ENCODE peak calls at places on chromosomes 3 and 15, in five cellular contexts. One of them, this sample, is unnamed.

GRCh38 chr15:71476823-71477222 is 333.5 kb upstream of the NR2E3 start:
- DNase-seq in NCI-H345: no peak
- DNase-seq in CD8-positive, alpha-beta memory T cell: no peak
- DNase-seq in activated CD4-positive, alpha-beta T cell treated with anti-CD3 and anti-CD28 coated beads, Interleukin-2, amount 50 U/mL, for 1 hour: no peak
- DNase-seq in stimulated activated naive CD4-positive, alpha-beta T cell: no peak
- DNase-seq in this sample: no peak

GRCh38 chr15:48153526-48153925 is 24.6 kb downstream of the MYEF2 start:
- DNase-seq in activated CD4-positive, alpha-beta T cell treated with anti-CD3 and anti-CD28 coated beads, Interleukin-2, amount 50 U/mL, for 1 hour: no peak
- DNase-seq in stimulated activated naive CD4-positive, alpha-beta T cell: no peak
- DNase-seq in NCI-H345: no peak
- DNase-seq in CD8-positive, alpha-beta memory T cell: no peak
- DNase-seq in this sample: no peak

GRCh38 chr3:128867200-128868125 is 12.0 kb upstream of the ACAD9 start:
- DNase-seq in NCI-H345: no peak
- DNase-seq in activated CD4-positive, alpha-beta T cell treated with anti-CD3 and anti-CD28 coated beads, Interleukin-2, amount 50 U/mL, for 1 hour: no peak
- DNase-seq in CD8-positive, alpha-beta memory T cell: no peak
- DNase-seq in stimulated activated naive CD4-positive, alpha-beta T cell: no peak
- DNase-seq in this sample: no peak

GRCh38 chr15:29102911-29103824 is 166.5 kb downstream of the NSMCE3 start:
- DNase-seq in activated CD4-positive, alpha-beta T cell treated with anti-CD3 and anti-CD28 coated beads, Interleukin-2, amount 50 U/mL, for 1 hour: no peak
- DNase-seq in stimulated activated naive CD4-positive, alpha-beta T cell: no peak
- DNase-seq in CD8-positive, alpha-beta memory T cell: peak; percentile 18
- DNase-seq in NCI-H345: no peak
- DNase-seq in this sample: no peak

GRCh38 chr3:33299395-33300081 is 22.3 kb downstream of the FBXL2 start:
- DNase-seq in stimulated activated naive CD4-positive, alpha-beta T cell: no peak
- DNase-seq in activated CD4-positive, alpha-beta T cell treated with anti-CD3 and anti-CD28 coated beads, Interleukin-2, amount 50 U/mL, for 1 hour: no peak
- DNase-seq in NCI-H345: no peak
- DNase-seq in CD8-positive, alpha-beta memory T cell: no peak
- DNase-seq in this sample: no peak

GRCh38 chr3:31981206-31982181 is at the start of the genes OSBPL10 and ZNF860:
- DNase-seq in NCI-H345: peak; percentile 53
- DNase-seq in CD8-positive, alpha-beta memory T cell: no peak
- DNase-seq in stimulated activated naive CD4-positive, alpha-beta T cell: no peak
- DNase-seq in activated CD4-positive, alpha-beta T cell treated with anti-CD3 and anti-CD28 coated beads, Interleukin-2, amount 50 U/mL, for 1 hour: no peak
- DNase-seq in this sample: peak; percentile 73

GRCh38 chr3:30689202-30689641 is 82.8 kb downstream of the TGFBR2 start:
- DNase-seq in activated CD4-positive, alpha-beta T cell treated with anti-CD3 and anti-CD28 coated beads, Interleukin-2, amount 50 U/mL, for 1 hour: no peak
- DNase-seq in CD8-positive, alpha-beta memory T cell: no peak
- DNase-seq in NCI-H345: no peak
- DNase-seq in stimulated activated naive CD4-positive, alpha-beta T cell: no peak
- DNase-seq in this sample: no peak

GRCh38 chr3:161560006-161560637 is 63.5 kb downstream of the OTOL1 start:
- DNase-seq in CD8-positive, alpha-beta memory T cell: no peak
- DNase-seq in stimulated activated naive CD4-positive, alpha-beta T cell: no peak
- DNase-seq in activated CD4-positive, alpha-beta T cell treated with anti-CD3 and anti-CD28 coated beads, Interleukin-2, amount 50 U/mL, for 1 hour: no peak
- DNase-seq in NCI-H345: peak; percentile 47
- DNase-seq in this sample: no peak

GRCh38 chr3:168141405-168141993 is 45.8 kb upstream of the GOLIM4 start:
- DNase-seq in CD8-positive, alpha-beta memory T cell: no peak
- DNase-seq in NCI-H345: no peak
- DNase-seq in stimulated activated naive CD4-positive, alpha-beta T cell: no peak
- DNase-seq in activated CD4-positive, alpha-beta T cell treated with anti-CD3 and anti-CD28 coated beads, Interleukin-2, amount 50 U/mL, for 1 hour: no peak
- DNase-seq in this sample: peak; percentile 26

GRCh38 chr3:71305246-71306206 is 278.0 kb downstream of the FOXP1 start:
- DNase-seq in activated CD4-positive, alpha-beta T cell treated with anti-CD3 and anti-CD28 coated beads, Interleukin-2, amount 50 U/mL, for 1 hour: peak; percentile 19
- DNase-seq in stimulated activated naive CD4-positive, alpha-beta T cell: peak; percentile 3
- DNase-seq in CD8-positive, alpha-beta memory T cell: no peak
- DNase-seq in NCI-H345: no peak
- DNase-seq in this sample: peak; percentile 23

GRCh38 chr15:43896543-43896942 is 69.7 kb downstream of the WDR76 start:
- DNase-seq in NCI-H345: no peak
- DNase-seq in stimulated activated naive CD4-positive, alpha-beta T cell: no peak
- DNase-seq in activated CD4-positive, alpha-beta T cell treated with anti-CD3 and anti-CD28 coated beads, Interleukin-2, amount 50 U/mL, for 1 hour: no peak
- DNase-seq in CD8-positive, alpha-beta memory T cell: no peak
- DNase-seq in this sample: no peak

GRCh38 chr3:33716227-33716626 is 1.8 kb downstream of the CLASP2 start:
- DNase-seq in NCI-H345: no peak
- DNase-seq in activated CD4-positive, alpha-beta T cell treated with anti-CD3 and anti-CD28 coated beads, Interleukin-2, amount 50 U/mL, for 1 hour: no peak
- DNase-seq in CD8-positive, alpha-beta memory T cell: no peak
- DNase-seq in stimulated activated naive CD4-positive, alpha-beta T cell: no peak
- DNase-seq in this sample: no peak

GRCh38 chr15:41772720-41773331 is 1.5 kb upstream of the MAPKBP1 start:
- DNase-seq in CD8-positive, alpha-beta memory T cell: peak; percentile 63
- DNase-seq in NCI-H345: peak; percentile 66
- DNase-seq in activated CD4-positive, alpha-beta T cell treated with anti-CD3 and anti-CD28 coated beads, Interleukin-2, amount 50 U/mL, for 1 hour: peak; percentile 53
- DNase-seq in stimulated activated naive CD4-positive, alpha-beta T cell: peak; percentile 49
- DNase-seq in this sample: peak; percentile 64

GRCh38 chr3:32293908-32294307 is 55.4 kb downstream of the CMTM8 start:
- DNase-seq in stimulated activated naive CD4-positive, alpha-beta T cell: no peak
- DNase-seq in CD8-positive, alpha-beta memory T cell: no peak
- DNase-seq in NCI-H345: no peak
- DNase-seq in activated CD4-positive, alpha-beta T cell treated with anti-CD3 and anti-CD28 coated beads, Interleukin-2, amount 50 U/mL, for 1 hour: no peak
- DNase-seq in this sample: no peak

GRCh38 chr3:16060358-16060852 is 114.1 kb upstream of the GALNT15 start:
- DNase-seq in CD8-positive, alpha-beta memory T cell: no peak
- DNase-seq in stimulated activated naive CD4-positive, alpha-beta T cell: no peak
- DNase-seq in activated CD4-positive, alpha-beta T cell treated with anti-CD3 and anti-CD28 coated beads, Interleukin-2, amount 50 U/mL, for 1 hour: no peak
- DNase-seq in NCI-H345: no peak
- DNase-seq in this sample: no peak

GRCh38 chr3:129522953-129523352 is 5.5 kb upstream of the RHO start:
- DNase-seq in activated CD4-positive, alpha-beta T cell treated with anti-CD3 and anti-CD28 coated beads, Interleukin-2, amount 50 U/mL, for 1 hour: no peak
- DNase-seq in CD8-positive, alpha-beta memory T cell: no peak
- DNase-seq in stimulated activated naive CD4-positive, alpha-beta T cell: no peak
- DNase-seq in NCI-H345: no peak
- DNase-seq in this sample: no peak

GRCh38 chr3:144058713-144059112 is 87.1 kb downstream of the DIPK2A start:
- DNase-seq in NCI-H345: no peak
- DNase-seq in stimulated activated naive CD4-positive, alpha-beta T cell: no peak
- DNase-seq in activated CD4-positive, alpha-beta T cell treated with anti-CD3 and anti-CD28 coated beads, Interleukin-2, amount 50 U/mL, for 1 hour: no peak
- DNase-seq in CD8-positive, alpha-beta memory T cell: no peak
- DNase-seq in this sample: no peak

GRCh38 chr3:103169289-103169688 is 734.5 kb downstream of the ZPLD1 start:
- DNase-seq in activated CD4-positive, alpha-beta T cell treated with anti-CD3 and anti-CD28 coated beads, Interleukin-2, amount 50 U/mL, for 1 hour: no peak
- DNase-seq in stimulated activated naive CD4-positive, alpha-beta T cell: no peak
- DNase-seq in NCI-H345: no peak
- DNase-seq in CD8-positive, alpha-beta memory T cell: no peak
- DNase-seq in this sample: no peak

GRCh38 chr15:40549894-40550293 is 14.9 kb downstream of the CCDC32 start:
- DNase-seq in activated CD4-positive, alpha-beta T cell treated with anti-CD3 and anti-CD28 coated beads, Interleukin-2, amount 50 U/mL, for 1 hour: no peak
- DNase-seq in stimulated activated naive CD4-positive, alpha-beta T cell: no peak
- DNase-seq in CD8-positive, alpha-beta memory T cell: no peak
- DNase-seq in NCI-H345: no peak
- DNase-seq in this sample: no peak